ENCODE peak calls at places on chromosomes 4 and X, in nine cellular contexts. One of them, this sample, is unnamed.

GRCh38 chr4:95377511-95377910 is 171.3 kb downstream of the UNC5C start:
- DNase-seq in stomach: no peak
- DNase-seq in endodermal cell: no peak
- DNase-seq in left ventricle myocardium inferior: no peak
- DNase-seq in CD8-positive, alpha-beta memory T cell: no peak
- DNase-seq in tibial artery: no peak
- DNase-seq in aorta: no peak
- DNase-seq in breast epithelium: no peak
- DNase-seq in fibroblast of lung: no peak
- DNase-seq in this sample: no peak

GRCh38 chrX:53317365-53318069 is 36.1 kb upstream of the IQSEC2 start:
- DNase-seq in left ventricle myocardium inferior: peak; percentile 55
- DNase-seq in CD8-positive, alpha-beta memory T cell: peak; percentile 77
- DNase-seq in breast epithelium: no peak
- DNase-seq in aorta: peak; percentile 76
- DNase-seq in stomach: peak; percentile 76
- DNase-seq in fibroblast of lung: peak; percentile 35
- DNase-seq in tibial artery: peak; percentile 68
- DNase-seq in endodermal cell: peak; percentile 89
- DNase-seq in this sample: peak; percentile 75

GRCh38 chr4:166043801-166044200 is 170.8 kb downstream of the TLL1 start:
- DNase-seq in aorta: no peak
- DNase-seq in tibial artery: no peak
- DNase-seq in fibroblast of lung: no peak
- DNase-seq in breast epithelium: no peak
- DNase-seq in endodermal cell: no peak
- DNase-seq in stomach: no peak
- DNase-seq in CD8-positive, alpha-beta memory T cell: no peak
- DNase-seq in left ventricle myocardium inferior: no peak
- DNase-seq in this sample: no peak

GRCh38 chr4:98564847-98565246 is 93.6 kb downstream of the TSPAN5 start:
- DNase-seq in CD8-positive, alpha-beta memory T cell: no peak
- DNase-seq in aorta: no peak
- DNase-seq in breast epithelium: no peak
- DNase-seq in fibroblast of lung: no peak
- DNase-seq in stomach: no peak
- DNase-seq in left ventricle myocardium inferior: no peak
- DNase-seq in endodermal cell: peak; percentile 63
- DNase-seq in tibial artery: no peak
- DNase-seq in this sample: no peak

GRCh38 chrX:24100713-24101112 is 46.0 kb downstream of the EIF2S3 start:
- DNase-seq in endodermal cell: no peak
- DNase-seq in stomach: no peak
- DNase-seq in left ventricle myocardium inferior: no peak
- DNase-seq in tibial artery: no peak
- DNase-seq in breast epithelium: no peak
- DNase-seq in CD8-positive, alpha-beta memory T cell: no peak
- DNase-seq in aorta: no peak
- DNase-seq in fibroblast of lung: no peak
- DNase-seq in this sample: no peak

GRCh38 chrX:73562458-73562857 is 539 bp upstream of the CHIC1 start:
- DNase-seq in fibroblast of lung: peak; percentile 8
- DNase-seq in endodermal cell: no peak
- DNase-seq in left ventricle myocardium inferior: no peak
- DNase-seq in stomach: no peak
- DNase-seq in tibial artery: no peak
- DNase-seq in CD8-positive, alpha-beta memory T cell: no peak
- DNase-seq in breast epithelium: no peak
- DNase-seq in aorta: no peak
- DNase-seq in this sample: no peak

GRCh38 chrX:71282514-71283408 is 674 bp upstream of the NONO start:
- DNase-seq in endodermal cell: no peak
- DNase-seq in aorta: no peak
- DNase-seq in stomach: no peak
- DNase-seq in left ventricle myocardium inferior: no peak
- DNase-seq in fibroblast of lung: no peak
- DNase-seq in tibial artery: no peak
- DNase-seq in CD8-positive, alpha-beta memory T cell: peak; percentile 64
- DNase-seq in breast epithelium: no peak
- DNase-seq in this sample: no peak

GRCh38 chr4:4913147-4913561 is 53.7 kb downstream of the MSX1 start:
- DNase-seq in fibroblast of lung: no peak
- DNase-seq in left ventricle myocardium inferior: peak; percentile 20
- DNase-seq in CD8-positive, alpha-beta memory T cell: no peak
- DNase-seq in breast epithelium: no peak
- DNase-seq in stomach: no peak
- DNase-seq in aorta: no peak
- DNase-seq in tibial artery: peak; percentile 74
- DNase-seq in endodermal cell: no peak
- DNase-seq in this sample: no peak

GRCh38 chrX:149392896-149393295 is 112.2 kb downstream of the IDS start:
- DNase-seq in stomach: no peak
- DNase-seq in CD8-positive, alpha-beta memory T cell: no peak
- DNase-seq in endodermal cell: no peak
- DNase-seq in breast epithelium: no peak
- DNase-seq in fibroblast of lung: no peak
- DNase-seq in aorta: no peak
- DNase-seq in tibial artery: no peak
- DNase-seq in left ventricle myocardium inferior: no peak
- DNase-seq in this sample: no peak

GRCh38 chrX:34300871-34301270 is 168.8 kb upstream of the FAM47A start:
- DNase-seq in fibroblast of lung: peak; percentile 76
- DNase-seq in tibial artery: no peak
- DNase-seq in aorta: no peak
- DNase-seq in endodermal cell: peak; percentile 83
- DNase-seq in breast epithelium: no peak
- DNase-seq in stomach: no peak
- DNase-seq in left ventricle myocardium inferior: no peak
- DNase-seq in CD8-positive, alpha-beta memory T cell: no peak
- DNase-seq in this sample: peak; percentile 21

GRCh38 chr4:155072417-155072816 is 136.0 kb upstream of the NPY2R start:
- DNase-seq in fibroblast of lung: no peak
- DNase-seq in breast epithelium: no peak
- DNase-seq in CD8-positive, alpha-beta memory T cell: no peak
- DNase-seq in stomach: no peak
- DNase-seq in aorta: no peak
- DNase-seq in endodermal cell: no peak
- DNase-seq in left ventricle myocardium inferior: no peak
- DNase-seq in tibial artery: no peak
- DNase-seq in this sample: no peak

GRCh38 chr4:151322565-151322964 is 2.8 kb downstream of the SH3D19 start:
- DNase-seq in tibial artery: no peak
- DNase-seq in aorta: no peak
- DNase-seq in endodermal cell: no peak
- DNase-seq in breast epithelium: no peak
- DNase-seq in fibroblast of lung: no peak
- DNase-seq in stomach: no peak
- DNase-seq in left ventricle myocardium inferior: no peak
- DNase-seq in CD8-positive, alpha-beta memory T cell: no peak
- DNase-seq in this sample: no peak

GRCh38 chr4:151321586-151321985 is 3.8 kb downstream of the SH3D19 start:
- DNase-seq in aorta: no peak
- DNase-seq in fibroblast of lung: no peak
- DNase-seq in CD8-positive, alpha-beta memory T cell: no peak
- DNase-seq in tibial artery: no peak
- DNase-seq in breast epithelium: no peak
- DNase-seq in left ventricle myocardium inferior: no peak
- DNase-seq in stomach: no peak
- DNase-seq in endodermal cell: no peak
- DNase-seq in this sample: no peak

GRCh38 chr4:151324124-151324448 is 1.3 kb downstream of the SH3D19 start:
- DNase-seq in stomach: no peak
- DNase-seq in fibroblast of lung: no peak
- DNase-seq in breast epithelium: no peak
- DNase-seq in tibial artery: no peak
- DNase-seq in aorta: no peak
- DNase-seq in endodermal cell: no peak
- DNase-seq in left ventricle myocardium inferior: no peak
- DNase-seq in CD8-positive, alpha-beta memory T cell: no peak
- DNase-seq in this sample: no peak

GRCh38 chr4:151325320-151326246 is at the start of gene SH3D19:
- DNase-seq in breast epithelium: peak; percentile 63
- DNase-seq in tibial artery: peak; percentile 82
- DNase-seq in aorta: peak; percentile 78
- DNase-seq in stomach: peak; percentile 75
- DNase-seq in CD8-positive, alpha-beta memory T cell: no peak
- DNase-seq in left ventricle myocardium inferior: peak; percentile 76
- DNase-seq in fibroblast of lung: peak; percentile 58
- DNase-seq in endodermal cell: peak; percentile 85
- DNase-seq in this sample: peak; percentile 91

GRCh38 chr4:151324449-151325319 is 721 bp downstream of the SH3D19 start:
- DNase-seq in left ventricle myocardium inferior: peak; percentile 29
- DNase-seq in breast epithelium: no peak
- DNase-seq in aorta: peak; percentile 56
- DNase-seq in stomach: peak; percentile 48
- DNase-seq in CD8-positive, alpha-beta memory T cell: no peak
- DNase-seq in tibial artery: peak; percentile 71
- DNase-seq in endodermal cell: peak; percentile 90
- DNase-seq in fibroblast of lung: peak; percentile 45
- DNase-seq in this sample: peak; percentile 82
- H3K4me1 ChIP-seq in left ventricle myocardium inferior: peaks cover 64% of the 10 kb centered on the region
- H3K4me1 ChIP-seq in breast epithelium: no peaks in the 10 kb centered on the region
- H3K4me1 ChIP-seq in aorta: no peaks in the 10 kb centered on the region
- H3K4me1 ChIP-seq in stomach: peaks cover 26% of the 10 kb centered on the region
- H3K4me1 ChIP-seq in CD8-positive, alpha-beta memory T cell: no peaks in the 10 kb centered on the region
- H3K4me1 ChIP-seq in tibial artery: peaks cover 49% of the 10 kb centered on the region
- H3K4me1 ChIP-seq in endodermal cell: no peaks in the 10 kb centered on the region
- H3K4me1 ChIP-seq in fibroblast of lung: no peaks in the 10 kb centered on the region
- H3K4me1 ChIP-seq in this sample: peaks cover 7% of the 10 kb centered on the region

GRCh38 chrX:19744231-19744630 is 143.2 kb downstream of the SH3KBP1 start:
- DNase-seq in breast epithelium: no peak
- DNase-seq in fibroblast of lung: no peak
- DNase-seq in aorta: no peak
- DNase-seq in tibial artery: no peak
- DNase-seq in stomach: no peak
- DNase-seq in left ventricle myocardium inferior: no peak
- DNase-seq in endodermal cell: no peak
- DNase-seq in CD8-positive, alpha-beta memory T cell: no peak
- DNase-seq in this sample: no peak
- H3K4me1 ChIP-seq in breast epithelium: no peaks in the 10 kb centered on the region
- H3K4me1 ChIP-seq in fibroblast of lung: no peaks in the 10 kb centered on the region
- H3K4me1 ChIP-seq in aorta: no peaks in the 10 kb centered on the region
- H3K4me1 ChIP-seq in tibial artery: no peaks in the 10 kb centered on the region
- H3K4me1 ChIP-seq in stomach: no peaks in the 10 kb centered on the region
- H3K4me1 ChIP-seq in left ventricle myocardium inferior: peaks cover 5% of the 10 kb centered on the region
- H3K4me1 ChIP-seq in endodermal cell: no peaks in the 10 kb centered on the region
- H3K4me1 ChIP-seq in CD8-positive, alpha-beta memory T cell: peaks cover 97% of the 10 kb centered on the region
- H3K4me1 ChIP-seq in this sample: no peaks in the 10 kb centered on the region

GRCh38 chr4:142813388-142813787 is 32.7 kb downstream of the INPP4B start:
- DNase-seq in fibroblast of lung: no peak
- DNase-seq in stomach: no peak
- DNase-seq in aorta: no peak
- DNase-seq in breast epithelium: no peak
- DNase-seq in left ventricle myocardium inferior: no peak
- DNase-seq in CD8-positive, alpha-beta memory T cell: no peak
- DNase-seq in tibial artery: no peak
- DNase-seq in endodermal cell: no peak
- DNase-seq in this sample: no peak

GRCh38 chr4:142817442-142817841 is 28.7 kb downstream of the INPP4B start:
- DNase-seq in breast epithelium: no peak
- DNase-seq in aorta: peak; percentile 60
- DNase-seq in fibroblast of lung: peak; percentile 92
- DNase-seq in endodermal cell: no peak
- DNase-seq in left ventricle myocardium inferior: no peak
- DNase-seq in tibial artery: peak; percentile 79
- DNase-seq in CD8-positive, alpha-beta memory T cell: no peak
- DNase-seq in stomach: no peak
- DNase-seq in this sample: no peak

GRCh38 chr4:142818476-142818875 is 27.6 kb downstream of the INPP4B start:
- DNase-seq in CD8-positive, alpha-beta memory T cell: no peak
- DNase-seq in left ventricle myocardium inferior: no peak
- DNase-seq in breast epithelium: no peak
- DNase-seq in endodermal cell: no peak
- DNase-seq in stomach: no peak
- DNase-seq in aorta: no peak
- DNase-seq in tibial artery: no peak
- DNase-seq in fibroblast of lung: no peak
- DNase-seq in this sample: no peak

GRCh38 chr4:142818009-142818408 is 28.1 kb downstream of the INPP4B start:
- DNase-seq in stomach: no peak
- DNase-seq in fibroblast of lung: peak; percentile 40
- DNase-seq in left ventricle myocardium inferior: no peak
- DNase-seq in aorta: no peak
- DNase-seq in breast epithelium: no peak
- DNase-seq in endodermal cell: no peak
- DNase-seq in CD8-positive, alpha-beta memory T cell: no peak
- DNase-seq in tibial artery: no peak
- DNase-seq in this sample: no peak

GRCh38 chr4:142815834-142816233 is 30.3 kb downstream of the INPP4B start:
- DNase-seq in stomach: no peak
- DNase-seq in CD8-positive, alpha-beta memory T cell: no peak
- DNase-seq in fibroblast of lung: peak; percentile 64
- DNase-seq in aorta: no peak
- DNase-seq in tibial artery: no peak
- DNase-seq in breast epithelium: no peak
- DNase-seq in endodermal cell: no peak
- DNase-seq in left ventricle myocardium inferior: no peak
- DNase-seq in this sample: no peak
- H3K4me1 ChIP-seq in stomach: no peaks in the 10 kb centered on the region
- H3K4me1 ChIP-seq in CD8-positive, alpha-beta memory T cell: peaks cover 4% of the 10 kb centered on the region
- H3K4me1 ChIP-seq in fibroblast of lung: peaks cover 9% of the 10 kb centered on the region
- H3K4me1 ChIP-seq in aorta: no peaks in the 10 kb centered on the region
- H3K4me1 ChIP-seq in tibial artery: peaks cover 38% of the 10 kb centered on the region
- H3K4me1 ChIP-seq in breast epithelium: peaks cover 7% of the 10 kb centered on the region
- H3K4me1 ChIP-seq in endodermal cell: no peaks in the 10 kb centered on the region
- H3K4me1 ChIP-seq in left ventricle myocardium inferior: peaks cover 29% of the 10 kb centered on the region
- H3K4me1 ChIP-seq in this sample: no peaks in the 10 kb centered on the region

GRCh38 chr4:7901274-7901845 is 38.3 kb downstream of the AFAP1 start:
- DNase-seq in breast epithelium: no peak
- DNase-seq in aorta: no peak
- DNase-seq in left ventricle myocardium inferior: no peak
- DNase-seq in stomach: no peak
- DNase-seq in endodermal cell: no peak
- DNase-seq in CD8-positive, alpha-beta memory T cell: no peak
- DNase-seq in fibroblast of lung: no peak
- DNase-seq in tibial artery: no peak
- DNase-seq in this sample: no peak

GRCh38 chr4:7902101-7902553 is 37.5 kb downstream of the AFAP1 start:
- DNase-seq in endodermal cell: no peak
- DNase-seq in stomach: no peak
- DNase-seq in fibroblast of lung: no peak
- DNase-seq in breast epithelium: no peak
- DNase-seq in CD8-positive, alpha-beta memory T cell: no peak
- DNase-seq in aorta: no peak
- DNase-seq in tibial artery: no peak
- DNase-seq in left ventricle myocardium inferior: no peak
- DNase-seq in this sample: no peak

GRCh38 chr4:7903686-7904085 is 36.0 kb downstream of the AFAP1 start:
- DNase-seq in stomach: no peak
- DNase-seq in breast epithelium: no peak
- DNase-seq in CD8-positive, alpha-beta memory T cell: no peak
- DNase-seq in fibroblast of lung: peak; percentile 64
- DNase-seq in left ventricle myocardium inferior: no peak
- DNase-seq in aorta: no peak
- DNase-seq in tibial artery: no peak
- DNase-seq in endodermal cell: no peak
- DNase-seq in this sample: no peak

GRCh38 chr4:7904108-7904516 is 35.5 kb downstream of the AFAP1 start:
- DNase-seq in CD8-positive, alpha-beta memory T cell: no peak
- DNase-seq in tibial artery: no peak
- DNase-seq in stomach: no peak
- DNase-seq in breast epithelium: no peak
- DNase-seq in aorta: no peak
- DNase-seq in left ventricle myocardium inferior: no peak
- DNase-seq in endodermal cell: no peak
- DNase-seq in fibroblast of lung: peak; percentile 78
- DNase-seq in this sample: no peak

GRCh38 chr4:7902826-7903225 is 36.8 kb downstream of the AFAP1 start:
- DNase-seq in aorta: no peak
- DNase-seq in breast epithelium: no peak
- DNase-seq in tibial artery: no peak
- DNase-seq in endodermal cell: no peak
- DNase-seq in left ventricle myocardium inferior: no peak
- DNase-seq in stomach: no peak
- DNase-seq in fibroblast of lung: no peak
- DNase-seq in CD8-positive, alpha-beta memory T cell: no peak
- DNase-seq in this sample: no peak
- H3K4me1 ChIP-seq in aorta: peaks cover 8% of the 10 kb centered on the region
- H3K4me1 ChIP-seq in breast epithelium: no peaks in the 10 kb centered on the region
- H3K4me1 ChIP-seq in tibial artery: peaks cover 94% of the 10 kb centered on the region
- H3K4me1 ChIP-seq in endodermal cell: peaks cover 42% of the 10 kb centered on the region
- H3K4me1 ChIP-seq in left ventricle myocardium inferior: peaks cover 69% of the 10 kb centered on the region
- H3K4me1 ChIP-seq in stomach: peaks cover 25% of the 10 kb centered on the region
- H3K4me1 ChIP-seq in fibroblast of lung: peaks cover 28% of the 10 kb centered on the region
- H3K4me1 ChIP-seq in CD8-positive, alpha-beta memory T cell: peaks cover 3% of the 10 kb centered on the region
- H3K4me1 ChIP-seq in this sample: no peaks in the 10 kb centered on the region

This sample was measured in colonic mucosa.